ENCODE peak calls at places on chromosomes 12 and 14, in eight cellular contexts. One of them, this sample, is unnamed.

GRCh38 chr14:72932893-72933292 is 6.6 kb downstream of the DCAF4 start:
- DNase-seq in adrenal gland: no peak
- DNase-seq in small intestine: no peak
- DNase-seq in suprapubic skin: no peak
- DNase-seq in ovary: no peak
- DNase-seq in heart right ventricle: no peak
- DNase-seq in OCI-LY7: no peak
- DNase-seq in stomach: no peak
- DNase-seq in this sample: no peak

GRCh38 chr12:124044809-124045321 is 71.8 kb downstream of the ZNF664 start:
- DNase-seq in adrenal gland: no peak
- DNase-seq in small intestine: no peak
- DNase-seq in suprapubic skin: no peak
- DNase-seq in ovary: no peak
- DNase-seq in heart right ventricle: no peak
- DNase-seq in OCI-LY7: no peak
- DNase-seq in stomach: no peak
- DNase-seq in this sample: no peak

GRCh38 chr14:98798099-98798498 is 473.9 kb downstream of the BCL11B start:
- DNase-seq in adrenal gland: no peak
- DNase-seq in small intestine: peak
- DNase-seq in suprapubic skin: no peak
- DNase-seq in ovary: no peak
- DNase-seq in heart right ventricle: no peak
- DNase-seq in OCI-LY7: peak
- DNase-seq in stomach: no peak
- DNase-seq in this sample: no peak

GRCh38 chr14:37889087-37889486 is 293.7 kb downstream of the TTC6 start:
- DNase-seq in adrenal gland: peak
- DNase-seq in small intestine: no peak
- DNase-seq in suprapubic skin: no peak
- DNase-seq in ovary: no peak
- DNase-seq in heart right ventricle: peak
- DNase-seq in OCI-LY7: no peak
- DNase-seq in stomach: no peak
- DNase-seq in this sample: no peak

GRCh38 chr14:54317396-54317795 is 79.4 kb upstream of the CDKN3 start:
- DNase-seq in adrenal gland: no peak
- DNase-seq in small intestine: no peak
- DNase-seq in suprapubic skin: no peak
- DNase-seq in ovary: no peak
- DNase-seq in heart right ventricle: no peak
- DNase-seq in OCI-LY7: no peak
- DNase-seq in stomach: no peak
- DNase-seq in this sample: no peak

GRCh38 chr14:66514206-66514605 is 6.3 kb downstream of the GPHN start:
- DNase-seq in adrenal gland: no peak
- DNase-seq in small intestine: no peak
- DNase-seq in suprapubic skin: no peak
- DNase-seq in ovary: no peak
- DNase-seq in heart right ventricle: no peak
- DNase-seq in OCI-LY7: no peak
- DNase-seq in stomach: no peak
- DNase-seq in this sample: no peak

GRCh38 chr14:102951799-102952198 is 29.3 kb downstream of the AMN start:
- DNase-seq in adrenal gland: no peak
- DNase-seq in small intestine: no peak
- DNase-seq in suprapubic skin: no peak
- DNase-seq in ovary: no peak
- DNase-seq in heart right ventricle: no peak
- DNase-seq in OCI-LY7: no peak
- DNase-seq in stomach: no peak
- DNase-seq in this sample: no peak

GRCh38 chr14:69260246-69260978 is 454 bp downstream of the GALNT16 start:
- DNase-seq in adrenal gland: peak
- DNase-seq in small intestine: no peak
- DNase-seq in suprapubic skin: no peak
- DNase-seq in ovary: peak
- DNase-seq in heart right ventricle: no peak
- DNase-seq in OCI-LY7: no peak
- DNase-seq in stomach: no peak
- DNase-seq in this sample: no peak

GRCh38 chr14:65173973-65174693 is 71.8 kb upstream of the MAX start:
- DNase-seq in adrenal gland: no peak
- DNase-seq in small intestine: no peak
- DNase-seq in suprapubic skin: no peak
- DNase-seq in ovary: peak
- DNase-seq in heart right ventricle: no peak
- DNase-seq in OCI-LY7: no peak
- DNase-seq in stomach: no peak
- DNase-seq in this sample: no peak

GRCh38 chr12:6734506-6735082 is 10.7 kb downstream of the COPS7A start:
- DNase-seq in adrenal gland: no peak
- DNase-seq in small intestine: peak
- DNase-seq in suprapubic skin: no peak
- DNase-seq in ovary: no peak
- DNase-seq in heart right ventricle: no peak
- DNase-seq in OCI-LY7: no peak
- DNase-seq in stomach: no peak
- DNase-seq in this sample: no peak

GRCh38 chr14:67400434-67400833 is 11.5 kb downstream of the PLEK2 start:
- DNase-seq in adrenal gland: no peak
- DNase-seq in small intestine: no peak
- DNase-seq in suprapubic skin: no peak
- DNase-seq in ovary: no peak
- DNase-seq in heart right ventricle: no peak
- DNase-seq in OCI-LY7: no peak
- DNase-seq in stomach: no peak
- DNase-seq in this sample: no peak

GRCh38 chr12:15172423-15172822 is 48.8 kb downstream of the RERG start:
- DNase-seq in adrenal gland: no peak
- DNase-seq in small intestine: no peak
- DNase-seq in suprapubic skin: no peak
- DNase-seq in ovary: no peak
- DNase-seq in heart right ventricle: no peak
- DNase-seq in OCI-LY7: no peak
- DNase-seq in stomach: no peak
- DNase-seq in this sample: no peak

GRCh38 chr14:99363051-99363450 is 91.1 kb upstream of the BCL11B start:
- DNase-seq in adrenal gland: no peak
- DNase-seq in small intestine: peak
- DNase-seq in suprapubic skin: no peak
- DNase-seq in ovary: no peak
- DNase-seq in heart right ventricle: no peak
- DNase-seq in OCI-LY7: no peak
- DNase-seq in stomach: no peak
- DNase-seq in this sample: no peak

DNA sequence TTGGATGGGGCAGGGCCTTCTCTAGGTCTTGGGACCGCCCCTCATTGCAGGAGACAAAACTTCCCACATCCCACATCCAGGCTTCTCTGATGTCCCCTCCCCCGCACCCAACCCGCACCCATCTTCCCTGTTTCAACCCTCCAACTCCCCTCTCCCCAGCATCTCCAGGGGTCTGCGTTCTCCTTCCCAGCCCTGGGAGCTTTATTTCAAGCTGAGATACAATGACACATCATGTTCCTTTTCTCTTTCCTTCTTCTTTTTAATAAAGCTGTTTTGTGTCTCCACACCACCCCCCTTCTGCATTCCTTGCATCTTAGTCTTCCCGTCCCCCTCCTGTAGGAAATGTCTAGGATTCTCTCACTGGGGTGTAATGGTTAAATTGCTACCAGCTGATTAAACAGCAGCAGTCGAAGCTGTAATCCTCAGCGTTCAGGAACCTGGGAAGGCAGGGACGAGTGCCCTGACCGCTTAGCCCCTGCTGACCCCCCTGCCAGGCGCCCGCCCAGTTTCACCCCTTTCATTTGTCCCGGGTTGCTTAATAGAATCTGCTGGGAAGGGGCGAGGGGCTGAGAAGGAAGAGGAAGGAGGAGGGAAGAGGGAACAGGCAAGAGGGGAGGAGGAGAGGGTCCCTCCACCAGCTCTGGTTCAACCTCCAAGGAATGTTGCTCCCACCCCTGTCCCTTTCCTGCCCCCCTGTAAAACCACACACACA is 104.4 kb upstream of the MED13L start:
- DNase-seq in adrenal gland: no peak
- DNase-seq in small intestine: no peak
- DNase-seq in suprapubic skin: no peak
- DNase-seq in ovary: no peak
- DNase-seq in heart right ventricle: no peak
- DNase-seq in OCI-LY7: no peak
- DNase-seq in stomach: no peak
- DNase-seq in this sample: no peak
- H3K4me3 ChIP-seq in adrenal gland: no peak
- H3K4me3 ChIP-seq in small intestine: no peak
- H3K4me3 ChIP-seq in suprapubic skin: no peak
- H3K4me3 ChIP-seq in ovary: no peak
- H3K4me3 ChIP-seq in heart right ventricle: no peak
- H3K4me3 ChIP-seq in OCI-LY7: no peak
- H3K4me3 ChIP-seq in stomach: no peak
- H3K4me3 ChIP-seq in this sample: no peak

GRCh38 chr12:131709226-131709625 is 1.7 kb upstream of the SFSWAP start:
- DNase-seq in adrenal gland: no peak
- DNase-seq in small intestine: no peak
- DNase-seq in suprapubic skin: no peak
- DNase-seq in ovary: no peak
- DNase-seq in heart right ventricle: no peak
- DNase-seq in OCI-LY7: no peak
- DNase-seq in stomach: no peak
- DNase-seq in this sample: no peak

GRCh38 chr12:131714759-131715158 is 3.9 kb downstream of the SFSWAP start:
- DNase-seq in adrenal gland: no peak
- DNase-seq in small intestine: no peak
- DNase-seq in suprapubic skin: no peak
- DNase-seq in ovary: no peak
- DNase-seq in heart right ventricle: no peak
- DNase-seq in OCI-LY7: no peak
- DNase-seq in stomach: no peak
- DNase-seq in this sample: peak

GRCh38 chr12:131713349-131713748 is 2.5 kb downstream of the SFSWAP start:
- DNase-seq in adrenal gland: no peak
- DNase-seq in small intestine: no peak
- DNase-seq in suprapubic skin: no peak
- DNase-seq in ovary: no peak
- DNase-seq in heart right ventricle: no peak
- DNase-seq in OCI-LY7: no peak
- DNase-seq in stomach: no peak
- DNase-seq in this sample: peak

GRCh38 chr12:131710464-131711457 is at the start of gene SFSWAP:
- DNase-seq in adrenal gland: peak
- DNase-seq in small intestine: peak
- DNase-seq in suprapubic skin: no peak
- DNase-seq in ovary: peak
- DNase-seq in heart right ventricle: peak
- DNase-seq in OCI-LY7: peak
- DNase-seq in stomach: peak
- DNase-seq in this sample: no peak

DNA sequence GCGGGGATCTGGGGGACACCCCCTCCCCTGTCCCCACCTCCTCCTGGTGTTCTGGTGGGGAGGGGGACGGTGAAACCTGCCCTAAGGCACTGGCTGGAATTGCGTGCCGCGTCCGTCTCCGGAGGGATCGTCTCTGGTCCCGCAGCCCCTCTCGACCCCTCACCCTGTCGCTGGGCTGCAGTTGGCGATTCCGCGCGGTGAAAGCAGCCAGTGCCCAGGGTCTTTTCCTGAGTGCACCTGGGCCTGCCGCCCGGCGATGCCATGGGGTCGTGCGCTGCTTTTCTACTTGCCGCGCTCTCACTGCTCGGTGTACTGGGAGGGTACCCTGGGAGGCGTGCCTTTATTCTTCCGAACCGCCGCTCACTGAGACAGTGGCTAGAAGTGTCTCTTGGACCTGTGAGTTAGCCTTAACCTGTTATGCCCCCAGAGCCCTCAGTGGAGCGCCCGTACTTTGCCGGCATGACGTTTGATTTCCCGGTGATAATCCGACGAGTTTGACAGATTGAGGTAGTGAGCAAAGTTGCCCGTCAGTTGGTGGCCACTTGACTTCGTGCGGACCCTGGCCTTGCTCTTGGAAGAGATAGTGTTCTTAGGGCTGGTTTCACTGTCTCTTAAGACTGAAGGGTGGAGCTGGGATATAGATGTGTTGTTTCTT is 788 bp downstream of the SFSWAP start:
- DNase-seq in adrenal gland: no peak
- DNase-seq in small intestine: no peak
- DNase-seq in suprapubic skin: no peak
- DNase-seq in ovary: no peak
- DNase-seq in heart right ventricle: no peak
- DNase-seq in OCI-LY7: no peak
- DNase-seq in stomach: no peak
- DNase-seq in this sample: no peak
- H3K27ac ChIP-seq in adrenal gland: peak
- H3K27ac ChIP-seq in small intestine: no peak
- H3K27ac ChIP-seq in suprapubic skin: no peak
- H3K27ac ChIP-seq in ovary: no peak
- H3K27ac ChIP-seq in heart right ventricle: peak
- H3K27ac ChIP-seq in OCI-LY7: peak
- H3K27ac ChIP-seq in stomach: peak
- H3K27ac ChIP-seq in this sample: peak

GRCh38 chr12:54296393-54297121 is 4.3 kb downstream of the NFE2 start:
- DNase-seq in adrenal gland: no peak
- DNase-seq in small intestine: no peak
- DNase-seq in suprapubic skin: no peak
- DNase-seq in ovary: no peak
- DNase-seq in heart right ventricle: no peak
- DNase-seq in OCI-LY7: no peak
- DNase-seq in stomach: no peak
- DNase-seq in this sample: no peak
- H3K4me3 ChIP-seq in adrenal gland: no peak
- H3K4me3 ChIP-seq in small intestine: no peak
- H3K4me3 ChIP-seq in suprapubic skin: no peak
- H3K4me3 ChIP-seq in ovary: no peak
- H3K4me3 ChIP-seq in heart right ventricle: no peak
- H3K4me3 ChIP-seq in OCI-LY7: no peak
- H3K4me3 ChIP-seq in stomach: no peak
- H3K4me3 ChIP-seq in this sample: no peak

GRCh38 chr12:48750769-48751356 is 34.4 kb upstream of the CCNT1 start:
- DNase-seq in adrenal gland: no peak
- DNase-seq in small intestine: no peak
- DNase-seq in suprapubic skin: no peak
- DNase-seq in ovary: no peak
- DNase-seq in heart right ventricle: no peak
- DNase-seq in OCI-LY7: no peak
- DNase-seq in stomach: no peak
- DNase-seq in this sample: no peak

GRCh38 chr12:48744251-48745008 is 27.9 kb upstream of the CCNT1 start:
- DNase-seq in adrenal gland: no peak
- DNase-seq in small intestine: no peak
- DNase-seq in suprapubic skin: no peak
- DNase-seq in ovary: no peak
- DNase-seq in heart right ventricle: no peak
- DNase-seq in OCI-LY7: no peak
- DNase-seq in stomach: no peak
- DNase-seq in this sample: no peak

DNA sequence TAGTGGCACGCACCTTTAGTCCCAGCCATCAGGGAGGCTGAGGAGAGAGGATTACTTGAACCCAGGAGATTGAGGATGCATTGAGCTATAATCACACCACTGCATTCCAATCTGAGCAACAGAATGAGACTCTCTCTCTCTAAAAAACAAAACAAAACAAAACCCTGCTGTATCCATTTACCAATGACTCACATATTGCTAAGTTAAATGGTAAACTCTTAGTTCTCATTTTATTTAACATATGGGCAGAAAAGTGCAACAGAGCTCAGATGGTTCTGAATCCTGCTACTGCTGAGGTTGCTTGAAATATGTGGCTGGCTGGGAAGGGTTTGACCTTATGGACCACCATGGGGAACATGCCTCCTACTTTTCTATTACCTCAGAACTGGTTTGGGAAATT is 33.7 kb upstream of the CCNT1 start:
- DNase-seq in adrenal gland: no peak
- DNase-seq in small intestine: no peak
- DNase-seq in suprapubic skin: no peak
- DNase-seq in ovary: no peak
- DNase-seq in heart right ventricle: no peak
- DNase-seq in OCI-LY7: no peak
- DNase-seq in stomach: no peak
- DNase-seq in this sample: no peak
- H3K27ac ChIP-seq in adrenal gland: no peak
- H3K27ac ChIP-seq in small intestine: no peak
- H3K27ac ChIP-seq in suprapubic skin: no peak
- H3K27ac ChIP-seq in ovary: no peak
- H3K27ac ChIP-seq in heart right ventricle: no peak
- H3K27ac ChIP-seq in OCI-LY7: no peak
- H3K27ac ChIP-seq in stomach: no peak
- H3K27ac ChIP-seq in this sample: no peak

This sample was measured in esophagus muscularis mucosa.